ENCODE peak calls at places on chromosomes 3 and 15, in seven cellular contexts. A, E, P, J, Q, M and B are unnamed samples.

GRCh38 chr3:12629560-12629959 is 34.4 kb downstream of the RAF1 start:
- DNase-seq in Q (no peak), E (no peak), P (no peak), A (no peak), J (no peak), M (no peak), B (no peak)

GRCh38 chr15:85620321-85621044 is 174.2 kb downstream of the KLHL25 start:
- DNase-seq in M (no peak), A (peak; percentile 80), E (no peak), J (no peak), P (peak; percentile 43), Q (no peak), B (no peak)

GRCh38 chr15:95326689-95327525 is 1003.6 kb upstream of the NR2F2 start:
- DNase-seq in P (no peak), A (no peak), E (no peak), M (no peak), J (no peak), Q (peak; percentile 69), B (no peak)

GRCh38 chr15:82139823-82140268 is 94.0 kb upstream of the MEX3B start:
- DNase-seq in P (no peak), J (no peak), M (no peak), Q (no peak), A (peak; percentile 72), E (peak; percentile 33), B (peak; percentile 22)

GRCh38 chr3:42906085-42906904 is at the start of gene ZNF662:
- DNase-seq in E (no peak), J (peak; percentile 32), Q (peak; percentile 80), A (peak; percentile 61), M (peak; percentile 57), P (peak; percentile 52), B (peak; percentile 48)

GRCh38 chr3:29764603-29765254 is 483.9 kb downstream of the RBMS3 start:
- DNase-seq in E (peak; percentile 16), P (peak; percentile 53), J (no peak), Q (no peak), A (peak; percentile 94), M (no peak), B (no peak)

GRCh38 chr3:13353936-13354542 is 66.1 kb downstream of the NUP210 start:
- DNase-seq in A (peak; percentile 15), M (no peak), J (no peak), P (no peak), Q (no peak), E (no peak), B (no peak)

GRCh38 chr15:96774216-96774615 is 443.7 kb downstream of the NR2F2 start:
- DNase-seq in M (no peak), J (no peak), P (no peak), A (no peak), Q (no peak), E (no peak), B (no peak)

GRCh38 chr3:113266738-113267137 is 55.4 kb downstream of the BOC start:
- DNase-seq in J (no peak), A (no peak), E (no peak), M (no peak), Q (no peak), P (no peak), B (no peak)

GRCh38 chr3:111971533-111971932 is 7.3 kb upstream of the ABHD10 start:
- DNase-seq in M (no peak), E (no peak), P (no peak), Q (no peak), J (no peak), A (no peak), B (no peak)

DNA sequence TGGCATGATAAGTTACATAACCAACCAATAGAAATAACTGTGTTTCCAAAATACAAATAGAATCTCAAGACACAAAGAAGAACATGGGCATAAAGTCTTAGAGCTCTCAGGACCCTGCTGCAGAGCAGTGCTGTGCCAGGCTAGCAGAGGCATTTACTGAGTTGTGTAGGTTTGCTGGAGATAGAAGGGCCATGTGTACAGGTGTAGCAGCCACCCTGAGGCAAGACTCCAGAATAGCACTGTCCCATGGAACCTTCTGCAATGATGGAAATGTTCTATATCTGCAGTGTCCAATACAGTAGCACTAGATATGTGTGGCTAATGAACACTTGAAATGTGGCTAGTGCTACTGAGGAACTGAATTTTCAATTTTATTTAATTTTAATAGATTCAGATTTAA is 267.0 kb upstream of the UMPS start:
- DNase-seq in Q (no peak), A (no peak), M (no peak), J (no peak), P (no peak), E (no peak), B (no peak)
- H3K27me3 ChIP-seq in Q (no peaks in the 10 kb centered on the region), A (no peaks in the 10 kb centered on the region), M (no peaks in the 10 kb centered on the region), J (no peaks in the 10 kb centered on the region), P (no peaks in the 10 kb centered on the region), E (peaks cover 75% of the 10 kb centered on the region), B (no peaks in the 10 kb centered on the region)

GRCh38 chr3:79019924-79020173 is 747.9 kb downstream of the ROBO1 start:
- DNase-seq in P (no peak), E (no peak), Q (no peak), J (no peak), A (no peak), M (no peak), B (no peak)

GRCh38 chr3:79015854-79016253 is 751.9 kb downstream of the ROBO1 start:
- DNase-seq in E (no peak), Q (no peak), J (no peak), M (no peak), P (no peak), A (no peak), B (no peak)

GRCh38 chr3:79019137-79019923 is 748.5 kb downstream of the ROBO1 start:
- DNase-seq in A (peak; percentile 96), P (peak; percentile 82), Q (peak; percentile 93), M (peak; percentile 68), J (peak; percentile 70), E (no peak), B (peak; percentile 64)

GRCh38 chr3:79018671-79019136 is 749.1 kb downstream of the ROBO1 start:
- DNase-seq in J (peak; percentile 42), P (peak; percentile 55), A (peak; percentile 83), E (no peak), M (peak; percentile 55), Q (peak; percentile 81), B (peak; percentile 45)

DNA sequence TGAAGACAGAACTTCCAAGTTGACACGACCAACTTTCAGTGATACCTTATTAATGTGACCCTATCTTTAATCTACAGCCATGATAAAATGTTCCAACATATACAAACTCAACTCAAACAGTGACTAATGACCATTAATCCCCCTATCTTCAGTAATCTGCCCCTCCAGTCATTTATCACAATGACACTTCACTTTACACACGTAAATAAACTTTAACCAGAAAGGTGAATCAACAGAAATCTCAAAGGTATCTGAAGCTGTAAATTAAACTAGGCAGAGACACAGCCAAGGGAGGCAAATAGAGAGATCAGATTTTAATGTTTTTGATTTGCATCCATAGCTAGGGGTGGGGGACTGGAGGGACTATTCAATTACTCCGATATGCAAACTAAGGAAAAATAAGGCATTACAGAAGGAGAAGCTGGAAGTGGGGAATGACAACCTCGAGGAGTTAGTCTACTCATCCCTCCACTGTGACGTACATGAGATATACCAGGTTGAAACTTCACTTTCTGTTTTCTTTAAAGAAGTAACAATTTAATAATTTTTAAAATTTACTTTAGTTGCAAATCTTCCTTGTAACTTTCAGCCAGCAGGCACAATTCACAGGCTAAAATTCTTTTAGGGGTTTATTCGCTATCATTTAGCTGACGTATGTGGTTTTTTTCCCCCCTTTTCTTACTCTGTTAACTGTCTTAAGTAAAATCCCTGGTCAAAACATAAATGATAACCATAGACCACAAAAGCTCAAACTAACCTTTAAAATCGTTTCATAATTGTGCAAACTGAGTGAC is 751.0 kb downstream of the ROBO1 start:
- DNase-seq in A (no peak), J (no peak), E (no peak), M (no peak), Q (no peak), P (no peak), B (no peak)
- H3K27me3 ChIP-seq in A (no peaks in the 10 kb centered on the region), J (peaks cover 5% of the 10 kb centered on the region), E (no peaks in the 10 kb centered on the region), M (peaks cover 5% of the 10 kb centered on the region), Q (no peaks in the 10 kb centered on the region), P (no peaks in the 10 kb centered on the region), B (no peaks in the 10 kb centered on the region)

DNA sequence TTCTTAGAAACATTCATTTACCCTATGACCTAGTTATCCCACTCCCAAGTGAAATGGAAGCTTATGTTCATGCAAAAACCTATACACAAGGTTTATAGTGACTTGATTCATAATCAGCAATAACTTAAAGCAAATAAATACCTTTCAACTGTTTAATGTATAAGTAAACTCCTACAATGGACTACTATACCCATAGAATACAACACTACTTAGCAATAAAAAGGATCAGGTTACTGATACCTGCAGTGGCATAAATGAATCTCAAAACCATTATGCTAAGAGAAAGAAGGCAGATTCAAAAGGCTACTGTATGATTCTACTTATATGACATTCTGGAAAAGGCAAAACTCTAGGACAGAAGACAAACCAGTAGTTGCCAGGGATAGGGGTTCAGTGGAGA is 8.3 kb upstream of the POLR2M start:
- DNase-seq in A (no peak), P (no peak), M (no peak), Q (no peak), J (no peak), E (no peak), B (no peak)
- H3K27me3 ChIP-seq in A (no peaks in the 10 kb centered on the region), P (no peaks in the 10 kb centered on the region), M (no peaks in the 10 kb centered on the region), Q (no peaks in the 10 kb centered on the region), J (no peaks in the 10 kb centered on the region), E (no peaks in the 10 kb centered on the region), B (no peaks in the 10 kb centered on the region)

GRCh38 chr3:101273608-101274007 is 46.8 kb downstream of the IMPG2 start:
- DNase-seq in J (no peak), A (no peak), E (no peak), Q (no peak), P (no peak), M (no peak), B (no peak)

GRCh38 chr3:101266566-101266965 is 53.8 kb downstream of the IMPG2 start:
- DNase-seq in J (no peak), E (no peak), A (no peak), Q (no peak), P (no peak), M (no peak), B (no peak)

GRCh38 chr3:101268987-101269386 is 51.4 kb downstream of the IMPG2 start:
- DNase-seq in Q (no peak), M (no peak), P (no peak), A (no peak), J (no peak), E (no peak), B (no peak)

GRCh38 chr3:101271728-101272127 is 48.6 kb downstream of the IMPG2 start:
- DNase-seq in P (no peak), Q (no peak), E (no peak), J (no peak), M (no peak), A (no peak), B (no peak)

GRCh38 chr3:101270158-101270557 is 50.2 kb downstream of the IMPG2 start:
- DNase-seq in A (no peak), P (no peak), J (no peak), M (peak; percentile 43), Q (no peak), E (no peak), B (no peak)
- H3K27me3 ChIP-seq in A (peaks cover 3% of the 10 kb centered on the region), P (no peaks in the 10 kb centered on the region), J (no peaks in the 10 kb centered on the region), M (no peaks in the 10 kb centered on the region), Q (no peaks in the 10 kb centered on the region), E (no peaks in the 10 kb centered on the region), B (no peaks in the 10 kb centered on the region)